ENCODE peak calls at places on chromosomes 6 and 20, in five cellular contexts. One of them, this sample, is unnamed.

GRCh38 chr6:81700414-81700813 is 52.1 kb downstream of the TENT5A start:
- DNase-seq in lower leg skin: no peak
- DNase-seq in astrocyte of the spinal cord: no peak
- DNase-seq in NB4: no peak
- DNase-seq in right lobe of liver: no peak
- DNase-seq in this sample: no peak

GRCh38 chr20:2752631-2753455 is 47.6 kb downstream of the CPXM1 start:
- DNase-seq in right lobe of liver: no peak
- DNase-seq in astrocyte of the spinal cord: peak; percentile 37
- DNase-seq in NB4: peak; percentile 66
- DNase-seq in lower leg skin: peak; percentile 85
- DNase-seq in this sample: no peak

GRCh38 chr6:121791396-121792315 is 356.2 kb downstream of the GJA1 start:
- DNase-seq in right lobe of liver: no peak
- DNase-seq in astrocyte of the spinal cord: no peak
- DNase-seq in lower leg skin: no peak
- DNase-seq in NB4: peak; percentile 11
- DNase-seq in this sample: no peak

GRCh38 chr6:158703121-158703839 is 53.4 kb downstream of the SYTL3 start:
- DNase-seq in astrocyte of the spinal cord: no peak
- DNase-seq in lower leg skin: peak; percentile 90
- DNase-seq in NB4: no peak
- DNase-seq in right lobe of liver: no peak
- DNase-seq in this sample: no peak

GRCh38 chr6:25963426-25964123 is 973 bp downstream of the TRIM38 start:
- DNase-seq in right lobe of liver: no peak
- DNase-seq in NB4: peak; percentile 75
- DNase-seq in lower leg skin: peak; percentile 40
- DNase-seq in astrocyte of the spinal cord: no peak
- DNase-seq in this sample: no peak

GRCh38 chr20:62369508-62370114 is 2.5 kb upstream of the LAMA5 start:
- DNase-seq in astrocyte of the spinal cord: no peak
- DNase-seq in NB4: no peak
- DNase-seq in right lobe of liver: no peak
- DNase-seq in lower leg skin: no peak
- DNase-seq in this sample: peak; percentile 97

GRCh38 chr6:152221806-152222628 is 414.5 kb downstream of the ESR1 start:
- DNase-seq in right lobe of liver: no peak
- DNase-seq in astrocyte of the spinal cord: no peak
- DNase-seq in NB4: no peak
- DNase-seq in lower leg skin: no peak
- DNase-seq in this sample: no peak

GRCh38 chr6:33633462-33634158 is 12.5 kb downstream of the ITPR3 start:
- DNase-seq in right lobe of liver: peak; percentile 62
- DNase-seq in lower leg skin: peak; percentile 92
- DNase-seq in astrocyte of the spinal cord: peak; percentile 54
- DNase-seq in NB4: peak; percentile 56
- DNase-seq in this sample: no peak

GRCh38 chr6:34125939-34126338 is 19.9 kb downstream of the GRM4 start:
- DNase-seq in right lobe of liver: no peak
- DNase-seq in astrocyte of the spinal cord: no peak
- DNase-seq in lower leg skin: no peak
- DNase-seq in NB4: no peak
- DNase-seq in this sample: no peak

GRCh38 chr6:63573899-63574553 is 1.7 kb downstream of the LOC128125822 start:
- DNase-seq in astrocyte of the spinal cord: peak; percentile 70
- DNase-seq in NB4: peak; percentile 74
- DNase-seq in right lobe of liver: no peak
- DNase-seq in lower leg skin: no peak
- DNase-seq in this sample: no peak

GRCh38 chr20:16283978-16284377 is 289.3 kb downstream of the KIF16B start:
- DNase-seq in NB4: no peak
- DNase-seq in astrocyte of the spinal cord: no peak
- DNase-seq in lower leg skin: no peak
- DNase-seq in right lobe of liver: no peak
- DNase-seq in this sample: no peak

GRCh38 chr20:23235173-23236027 is 115.2 kb upstream of the NXT1 start:
- DNase-seq in NB4: peak; percentile 86
- DNase-seq in right lobe of liver: peak; percentile 77
- DNase-seq in astrocyte of the spinal cord: peak; percentile 52
- DNase-seq in lower leg skin: no peak
- DNase-seq in this sample: no peak

GRCh38 chr6:89669002-89669401 is 30.5 kb upstream of the LYRM2 start:
- DNase-seq in astrocyte of the spinal cord: peak; percentile 32
- DNase-seq in lower leg skin: no peak
- DNase-seq in right lobe of liver: no peak
- DNase-seq in NB4: no peak
- DNase-seq in this sample: no peak

DNA sequence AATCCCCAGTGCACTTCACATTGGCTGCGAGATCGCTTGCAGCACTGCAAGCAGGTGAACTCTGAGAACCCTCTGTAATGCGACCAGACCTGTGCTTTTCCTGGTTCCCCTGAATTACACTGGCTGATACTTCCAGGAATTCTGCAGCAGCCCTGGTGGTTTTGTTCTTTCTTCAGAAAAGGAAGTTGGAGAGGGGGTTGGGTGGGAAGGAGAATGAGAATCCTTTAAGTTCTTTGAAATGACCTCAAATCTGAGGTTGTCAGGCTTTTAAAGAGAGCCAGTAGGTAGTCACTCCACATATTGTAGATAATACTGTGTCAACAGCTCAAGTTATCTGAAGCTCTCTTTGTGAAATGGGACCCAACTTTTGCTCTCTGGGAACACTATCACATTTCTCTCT is 62.4 kb downstream of the GCNT2 start:
- DNase-seq in right lobe of liver: no peak
- DNase-seq in NB4: no peak
- DNase-seq in astrocyte of the spinal cord: no peak
- DNase-seq in lower leg skin: no peak
- DNase-seq in this sample: no peak
- H3K4me3 ChIP-seq in right lobe of liver: no peak overlapping the region
- H3K4me3 ChIP-seq in NB4: no peak overlapping the region
- H3K4me3 ChIP-seq in astrocyte of the spinal cord: no peak overlapping the region
- H3K4me3 ChIP-seq in lower leg skin: no peak overlapping the region
- H3K4me3 ChIP-seq in this sample: no peak overlapping the region

GRCh38 chr6:28742668-28743270 is 181.0 kb downstream of the TRIM27 start:
- DNase-seq in lower leg skin: no peak
- DNase-seq in astrocyte of the spinal cord: peak; percentile 59
- DNase-seq in NB4: peak; percentile 86
- DNase-seq in right lobe of liver: no peak
- DNase-seq in this sample: no peak
- H3K4me3 ChIP-seq in lower leg skin: no peak overlapping the region
- H3K4me3 ChIP-seq in astrocyte of the spinal cord: no peak overlapping the region
- H3K4me3 ChIP-seq in NB4: no peak overlapping the region
- H3K4me3 ChIP-seq in right lobe of liver: no peak overlapping the region
- H3K4me3 ChIP-seq in this sample: no peak overlapping the region

GRCh38 chr6:141551318-141551717 is 581.4 kb upstream of the GJE1 start:
- DNase-seq in astrocyte of the spinal cord: no peak
- DNase-seq in right lobe of liver: no peak
- DNase-seq in lower leg skin: no peak
- DNase-seq in NB4: no peak
- DNase-seq in this sample: no peak
- H3K4me3 ChIP-seq in astrocyte of the spinal cord: no peak overlapping the region
- H3K4me3 ChIP-seq in right lobe of liver: no peak overlapping the region
- H3K4me3 ChIP-seq in lower leg skin: no peak overlapping the region
- H3K4me3 ChIP-seq in NB4: no peak overlapping the region
- H3K4me3 ChIP-seq in this sample: no peak overlapping the region

GRCh38 chr6:169959129-169960002 is 207.9 kb downstream of the ERMARD start:
- DNase-seq in right lobe of liver: peak; percentile 56
- DNase-seq in NB4: peak; percentile 92
- DNase-seq in astrocyte of the spinal cord: no peak
- DNase-seq in lower leg skin: peak; percentile 91
- DNase-seq in this sample: no peak
- H3K4me3 ChIP-seq in right lobe of liver: no peak overlapping the region
- H3K4me3 ChIP-seq in NB4: peak overlapping the region; percentile 57
- H3K4me3 ChIP-seq in astrocyte of the spinal cord: no peak overlapping the region
- H3K4me3 ChIP-seq in lower leg skin: no peak overlapping the region
- H3K4me3 ChIP-seq in this sample: no peak overlapping the region

GRCh38 chr6:112801681-112802080 is 454.6 kb downstream of the RFPL4B start:
- DNase-seq in astrocyte of the spinal cord: peak; percentile 3
- DNase-seq in lower leg skin: no peak
- DNase-seq in right lobe of liver: no peak
- DNase-seq in NB4: no peak
- DNase-seq in this sample: no peak

GRCh38 chr6:112799889-112800288 is 452.8 kb downstream of the RFPL4B start:
- DNase-seq in lower leg skin: no peak
- DNase-seq in NB4: no peak
- DNase-seq in astrocyte of the spinal cord: no peak
- DNase-seq in right lobe of liver: no peak
- DNase-seq in this sample: no peak

GRCh38 chr6:112800439-112800838 is 453.3 kb downstream of the RFPL4B start:
- DNase-seq in lower leg skin: no peak
- DNase-seq in NB4: no peak
- DNase-seq in right lobe of liver: no peak
- DNase-seq in astrocyte of the spinal cord: no peak
- DNase-seq in this sample: no peak

GRCh38 chr6:112800916-112801315 is 453.8 kb downstream of the RFPL4B start:
- DNase-seq in right lobe of liver: no peak
- DNase-seq in NB4: no peak
- DNase-seq in astrocyte of the spinal cord: no peak
- DNase-seq in lower leg skin: no peak
- DNase-seq in this sample: no peak

GRCh38 chr6:112802154-112802553 is 455.0 kb downstream of the RFPL4B start:
- DNase-seq in lower leg skin: no peak
- DNase-seq in right lobe of liver: no peak
- DNase-seq in astrocyte of the spinal cord: peak; percentile 88
- DNase-seq in NB4: no peak
- DNase-seq in this sample: no peak
- H3K4me3 ChIP-seq in lower leg skin: no peak overlapping the region
- H3K4me3 ChIP-seq in right lobe of liver: no peak overlapping the region
- H3K4me3 ChIP-seq in astrocyte of the spinal cord: no peak overlapping the region
- H3K4me3 ChIP-seq in NB4: no peak overlapping the region
- H3K4me3 ChIP-seq in this sample: no peak overlapping the region

GRCh38 chr20:46978871-46979536 is 84.4 kb downstream of the EYA2 start:
- DNase-seq in NB4: no peak
- DNase-seq in lower leg skin: peak; percentile 70
- DNase-seq in astrocyte of the spinal cord: no peak
- DNase-seq in right lobe of liver: no peak
- DNase-seq in this sample: peak; percentile 65
- H3K4me3 ChIP-seq in NB4: no peak overlapping the region
- H3K4me3 ChIP-seq in lower leg skin: no peak overlapping the region
- H3K4me3 ChIP-seq in astrocyte of the spinal cord: no peak overlapping the region
- H3K4me3 ChIP-seq in right lobe of liver: no peak overlapping the region
- H3K4me3 ChIP-seq in this sample: no peak overlapping the region

GRCh38 chr6:83708546-83708969 is 343 bp downstream of the SNAP91 start:
- DNase-seq in NB4: no peak
- DNase-seq in lower leg skin: no peak
- DNase-seq in astrocyte of the spinal cord: peak; percentile 13
- DNase-seq in right lobe of liver: no peak
- DNase-seq in this sample: no peak
- H3K4me3 ChIP-seq in NB4: no peak overlapping the region
- H3K4me3 ChIP-seq in lower leg skin: peak overlapping the region; percentile 15
- H3K4me3 ChIP-seq in astrocyte of the spinal cord: peak overlapping the region; percentile 42
- H3K4me3 ChIP-seq in right lobe of liver: no peak overlapping the region
- H3K4me3 ChIP-seq in this sample: peak overlapping the region; percentile 40

This sample was measured in RWPE2.